ENCODE peak calls at places on chromosomes 3 and 15, in seven cellular contexts. B is cardiac fibroblast, H is ovary, M is astrocyte of the spinal cord, K is left ventricle myocardium inferior, F is testis, U is PC-9. J is an unnamed sample.

GRCh38 chr3:4978966-4979400 is 254 bp upstream of the BHLHE40 start:
- DNase-seq in U (peak), H (peak), B (peak), F (peak), K (peak), M (peak), J (peak)

GRCh38 chr3:157129782-157130137 is 30.2 kb downstream of the CCNL1 start:
- DNase-seq in B (peak), K (no peak), M (peak), H (no peak), F (peak), U (peak), J (no peak)

GRCh38 chr3:125602752-125603649 is 7.7 kb upstream of the OSBPL11 start:
- DNase-seq in M (peak), K (no peak), H (no peak), U (peak), F (peak), B (peak), J (no peak)

GRCh38 chr3:141353652-141354495 is 14.4 kb upstream of the ZBTB38 start:
- DNase-seq in F (no peak), B (no peak), K (no peak), U (no peak), H (no peak), M (no peak), J (no peak)

GRCh38 chr3:73259841-73260240 is 198.4 kb downstream of the EBLN2 start:
- DNase-seq in U (no peak), H (no peak), B (no peak), M (no peak), K (no peak), F (no peak), J (no peak)

GRCh38 chr3:50599716-50600118 is 11.9 kb downstream of the CISH start:
- DNase-seq in U (no peak), M (no peak), K (no peak), B (no peak), H (no peak), F (no peak), J (no peak)

GRCh38 chr15:34119291-34119690 is 17.4 kb downstream of the PGBD4 start:
- DNase-seq in F (no peak), U (no peak), K (no peak), B (no peak), M (no peak), H (no peak), J (no peak)

GRCh38 chr3:133973249-133973980 is 56.3 kb downstream of the SLCO2A1 start:
- DNase-seq in K (no peak), B (peak), M (no peak), F (no peak), H (no peak), U (no peak), J (no peak)

GRCh38 chr15:37096878-37097568 is 3.3 kb downstream of the MEIS2 start:
- DNase-seq in K (no peak), B (peak), U (no peak), M (peak), F (no peak), H (no peak), J (no peak)

GRCh38 chr15:27342991-27343390 is 372.0 kb downstream of the GABRG3 start:
- DNase-seq in H (no peak), F (no peak), B (no peak), M (no peak), U (no peak), K (no peak), J (no peak)

GRCh38 chr3:197154-197855 is 742 bp downstream of the CHL1 start:
- DNase-seq in M (no peak), K (peak), F (peak), H (peak), U (no peak), B (no peak), J (peak)

GRCh38 chr3:195187609-195188529 is 83.1 kb downstream of the XXYLT1 start:
- DNase-seq in K (no peak), U (no peak), M (peak), F (no peak), H (no peak), B (peak), J (no peak)

GRCh38 chr3:168544097-168544957 is 448.6 kb upstream of the GOLIM4 start:
- DNase-seq in M (peak), U (no peak), F (no peak), K (no peak), B (peak), H (no peak), J (no peak)

GRCh38 chr3:88509582-88509981 is 359.8 kb downstream of the C3orf38 start:
- DNase-seq in K (no peak), U (no peak), H (no peak), B (no peak), F (no peak), M (no peak), J (no peak)

GRCh38 chr3:76107935-76108570 is 322.7 kb upstream of the ZNF717 start:
- DNase-seq in U (no peak), B (peak), F (peak), H (no peak), K (no peak), M (peak), J (peak)

GRCh38 chr3:68334547-68334946 is 597.8 kb downstream of the TAFA4 start:
- DNase-seq in K (no peak), F (no peak), H (no peak), U (no peak), M (no peak), B (no peak), J (no peak)

GRCh38 chr3:40476478-40477470 is at the start of gene ZNF619:
- DNase-seq in K (peak), F (peak), B (peak), H (peak), U (peak), M (peak), J (peak)

GRCh38 chr3:120153294-120153693 is 59.0 kb upstream of the GSK3B start:
- DNase-seq in B (peak), F (no peak), K (no peak), M (peak), H (no peak), U (peak), J (no peak)

GRCh38 chr3:13854492-13854891 is 25.4 kb downstream of the WNT7A start:
- DNase-seq in M (no peak), K (no peak), F (no peak), H (no peak), U (no peak), B (no peak), J (no peak)

GRCh38 chr15:39976291-39977274 is 42.7 kb downstream of the EIF2AK4 start:
- DNase-seq in F (peak), U (no peak), H (peak), K (peak), M (peak), B (peak), J (peak)
- TF ChIP-seq CTCF in F (peak), U (no peak), H (no peak), K (peak), M (peak), B (peak), J (no peak)

GRCh38 chr3:177898185-177898584 is 638.1 kb upstream of the KCNMB2 start:
- DNase-seq in U (no peak), B (no peak), M (no peak), H (no peak), K (no peak), F (no peak), J (no peak)

GRCh38 chr3:177904661-177905060 is 631.6 kb upstream of the KCNMB2 start:
- DNase-seq in M (no peak), K (no peak), B (peak), H (no peak), U (no peak), F (no peak), J (no peak)

GRCh38 chr3:177905173-177905894 is 630.9 kb upstream of the KCNMB2 start:
- DNase-seq in M (peak), K (no peak), B (peak), F (peak), U (peak), H (no peak), J (no peak)

GRCh38 chr3:177894021-177894690 is 642.1 kb upstream of the KCNMB2 start:
- DNase-seq in B (peak), K (no peak), M (no peak), F (no peak), U (no peak), H (no peak), J (no peak)

GRCh38 chr3:177899275-177900067 is 636.8 kb upstream of the KCNMB2 start:
- DNase-seq in B (no peak), M (no peak), U (no peak), K (no peak), H (no peak), F (no peak), J (no peak)
- TF ChIP-seq CTCF in B (no peak), M (no peak), U (no peak), K (no peak), H (no peak), F (no peak), J (no peak)

DNA sequence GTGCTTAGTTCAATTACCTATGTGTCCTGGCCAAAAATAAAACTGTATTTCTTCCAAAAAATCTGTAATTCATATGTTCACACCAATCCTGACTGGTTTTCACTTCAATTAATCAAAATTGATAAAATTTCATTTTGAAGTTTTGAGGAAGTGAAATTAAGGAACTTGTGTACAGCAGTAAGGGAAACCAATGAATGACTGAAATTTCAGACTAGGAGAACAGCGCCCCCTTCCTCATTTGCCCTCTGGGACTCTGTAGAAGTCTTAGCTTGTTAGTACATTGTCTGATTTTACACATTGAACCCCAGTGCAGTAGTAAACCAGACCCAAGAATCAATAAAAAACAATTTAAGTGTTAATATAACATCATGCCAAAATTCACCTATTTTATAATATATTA is 495.3 kb upstream of the AGTR1 start:
- DNase-seq in M (no peak), H (no peak), U (no peak), B (no peak), K (no peak), F (no peak), J (no peak)
- TF ChIP-seq CTCF in M (peak), H (no peak), U (no peak), B (peak), K (no peak), F (no peak), J (no peak)

GRCh38 chr3:188041193-188041592 is 112.8 kb upstream of the LPP start:
- DNase-seq in K (no peak), B (no peak), U (no peak), H (no peak), F (no peak), M (no peak), J (no peak)

GRCh38 chr3:188034989-188035388 is 119.0 kb upstream of the LPP start:
- DNase-seq in M (no peak), K (no peak), B (no peak), F (no peak), H (no peak), U (no peak), J (no peak)

GRCh38 chr3:188036375-188036985 is 117.5 kb upstream of the LPP start:
- DNase-seq in M (no peak), B (no peak), K (no peak), H (no peak), U (no peak), F (no peak), J (no peak)

GRCh38 chr3:188037965-188038581 is 115.9 kb upstream of the LPP start:
- DNase-seq in F (no peak), B (peak), U (peak), K (no peak), M (peak), H (no peak), J (no peak)

GRCh38 chr3:188037116-188037718 is 116.7 kb upstream of the LPP start:
- DNase-seq in B (peak), H (peak), U (peak), F (peak), M (peak), K (no peak), J (no peak)
- TF ChIP-seq CTCF in B (peak), H (peak), U (peak), F (peak), M (peak), K (peak), J (no peak)

GRCh38 chr3:36957862-36958686 is 13.2 kb upstream of the TRANK1 start:
- DNase-seq in M (peak), H (no peak), F (no peak), K (no peak), B (peak), U (no peak), J (no peak)

GRCh38 chr3:36956155-36956554 is 11.3 kb upstream of the TRANK1 start:
- DNase-seq in B (no peak), K (no peak), F (no peak), M (no peak), U (no peak), H (no peak), J (no peak)

GRCh38 chr3:36959821-36960220 is 15.0 kb upstream of the TRANK1 start:
- DNase-seq in U (no peak), B (peak), F (no peak), K (no peak), H (no peak), M (no peak), J (no peak)

GRCh38 chr3:36954452-36955134 is 9.7 kb upstream of the TRANK1 start:
- DNase-seq in B (no peak), M (no peak), F (no peak), H (no peak), K (no peak), U (no peak), J (no peak)

DNA sequence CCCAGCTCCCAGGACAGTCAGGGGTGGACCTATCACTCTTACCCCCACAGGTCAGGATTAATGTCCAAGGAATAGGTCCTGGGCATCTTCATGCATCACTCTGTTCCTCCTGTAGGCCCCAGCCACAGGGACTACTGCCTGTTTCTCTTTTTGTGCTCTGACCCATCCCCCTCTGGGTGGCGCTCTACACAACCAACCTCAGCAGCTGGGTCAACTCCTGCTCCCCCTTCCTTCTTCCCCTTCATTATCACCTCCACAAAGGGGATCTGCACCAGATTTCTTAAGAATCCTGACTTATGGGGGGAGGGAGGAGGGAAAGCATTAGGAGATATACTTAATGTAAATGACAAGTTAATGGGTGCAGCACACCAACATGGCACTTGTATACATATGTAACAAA is 12.2 kb upstream of the TRANK1 start:
- DNase-seq in K (no peak), H (no peak), U (no peak), B (no peak), M (no peak), F (no peak), J (no peak)
- TF ChIP-seq CTCF in K (no peak), H (no peak), U (no peak), B (no peak), M (no peak), F (no peak), J (no peak)

J was measured in GM10248.